ENCODE peak calls at places on chromosomes 6 and 20, in nine cellular contexts. O is non-pigmented ciliary epithelial cell; S is ovary; T is neural progenitor cell; H is activated naive CD8-positive, alpha-beta T cell treated with anti-CD3 and anti-CD28 coated beads, Interleukin-2, amount 50 U/mL, for 16 hours; L is cardiac fibroblast; V is kidney tubule cell; I is iPS DF 6.9; D is Caki2. B is an unnamed sample.

GRCh38 chr6:18183736-18184135 is 28.5 kb downstream of the KDM1B start:
- DNase-seq in S (no peak), H (no peak), L (peak; percentile 40), O (no peak), V (no peak), I (no peak), T (no peak), D (no peak), B (no peak)

GRCh38 chr20:56788041-56788670 is 159.1 kb downstream of the TFAP2C start:
- DNase-seq in V (peak; percentile 95), S (no peak), T (no peak), L (peak; percentile 98), D (peak; percentile 96), I (no peak), O (peak; percentile 94), H (no peak), B (peak; percentile 66)

GRCh38 chr6:16832027-16832688 is 70.9 kb upstream of the ATXN1 start:
- DNase-seq in O (no peak), I (no peak), L (no peak), D (no peak), V (no peak), S (no peak), H (no peak), T (no peak), B (no peak)

GRCh38 chr6:69976591-69977090 is 110.3 kb downstream of the COL19A1 start:
- DNase-seq in O (no peak), T (no peak), S (no peak), L (no peak), D (no peak), H (no peak), I (no peak), V (peak; percentile 63), B (no peak)

GRCh38 chr20:54793270-54793992 is 318.0 kb downstream of the DOK5 start:
- DNase-seq in V (no peak), T (no peak), I (no peak), O (no peak), D (no peak), L (no peak), S (no peak), H (no peak), B (no peak)

GRCh38 chr6:52543262-52543661 is 33.6 kb downstream of the TRAM2 start:
- DNase-seq in H (no peak), D (no peak), T (no peak), O (no peak), S (no peak), L (no peak), I (no peak), V (no peak), B (no peak)

GRCh38 chr20:25042531-25043498 is 15.1 kb downstream of the ACSS1 start:
- DNase-seq in S (no peak), T (no peak), H (no peak), D (no peak), V (no peak), O (no peak), L (no peak), I (no peak), B (no peak)

GRCh38 chr6:3414704-3415453 is 42.0 kb downstream of the SLC22A23 start:
- DNase-seq in V (no peak), D (no peak), L (peak; percentile 40), S (no peak), T (no peak), I (no peak), H (no peak), O (peak; percentile 45), B (peak; percentile 80)

GRCh38 chr6:5556011-5556410 is 294.7 kb downstream of the FARS2 start:
- DNase-seq in I (no peak), V (no peak), O (no peak), L (peak; percentile 4), D (no peak), H (no peak), S (no peak), T (no peak), B (no peak)

GRCh38 chr6:159929819-159930218 is 39.0 kb downstream of the MAS1 start:
- DNase-seq in L (no peak), S (peak; percentile 55), H (no peak), T (no peak), V (peak; percentile 70), I (no peak), D (peak; percentile 54), O (no peak), B (peak; percentile 62)

GRCh38 chr6:22886881-22887581 is 317.7 kb downstream of the HDGFL1 start:
- DNase-seq in L (peak; percentile 19), H (no peak), S (no peak), I (no peak), T (no peak), O (peak; percentile 65), V (peak; percentile 91), D (no peak), B (no peak)

GRCh38 chr6:52650946-52651345 is 20.0 kb upstream of the TMEM14A start:
- DNase-seq in O (no peak), L (peak; percentile 69), H (no peak), I (no peak), V (no peak), S (no peak), D (no peak), T (no peak), B (no peak)

GRCh38 chr6:1281746-1282145 is 30.2 kb upstream of the FOXQ1 start:
- DNase-seq in D (no peak), O (no peak), L (no peak), S (no peak), V (no peak), I (no peak), H (no peak), T (no peak), B (no peak)

GRCh38 chr6:126531840-126532239 is 191.9 kb downstream of the CENPW start:
- DNase-seq in H (no peak), L (no peak), D (no peak), O (no peak), I (no peak), S (no peak), V (peak; percentile 49), T (no peak), B (no peak)